ENCODE peak calls at places on chromosome 12, in four cellular contexts. R, M, U and N are unnamed samples.

GRCh38 chr12:13102481-13103195 is 829 bp downstream of the GSG1 start:
- DNase-seq in R (no peak), M (no peak), U (no peak), N (no peak)

GRCh38 chr12:4284306-4284705 is 10.7 kb downstream of the CCND2 start:
- DNase-seq in R (no peak), M (no peak), U (no peak), N (no peak)

GRCh38 chr12:53963434-53964314 is 9.0 kb downstream of the HOXC12 start:
- DNase-seq in R (no peak), M (no peak), U (no peak), N (no peak)

GRCh38 chr12:112007945-112008344 is 5.0 kb downstream of the TMEM116 start:
- DNase-seq in R (no peak), M (no peak), U (no peak), N (no peak)

GRCh38 chr12:95784286-95784685 is 6.3 kb downstream of the NTN4 start:
- DNase-seq in R (no peak), M (no peak), U (no peak), N (no peak)

GRCh38 chr12:2958432-2959193 is 584 bp upstream of the TEAD4 start:
- DNase-seq in R (peak), M (peak), U (no peak), N (no peak)

GRCh38 chr12:101277443-101277842 is 2.5 kb upstream of the UTP20 start:
- DNase-seq in R (no peak), M (no peak), U (no peak), N (no peak)

GRCh38 chr12:92094751-92095161 is 50.9 kb downstream of the BTG1 start:
- DNase-seq in R (no peak), M (no peak), U (no peak), N (no peak)

GRCh38 chr12:92506891-92507290 is 195.9 kb upstream of the PLEKHG7 start:
- DNase-seq in R (no peak), M (no peak), U (no peak), N (no peak)

GRCh38 chr12:66063976-66064375 is 66.6 kb downstream of the LLPH start:
- DNase-seq in R (no peak), M (no peak), U (no peak), N (no peak)

GRCh38 chr12:4307593-4308333 is 13.2 kb upstream of the TIGAR start:
- DNase-seq in R (peak), M (peak), U (peak), N (peak)

GRCh38 chr12:115541891-115542361 is 735.6 kb downstream of the MED13L start:
- DNase-seq in R (no peak), M (no peak), U (no peak), N (no peak)

GRCh38 chr12:34406228-34406995 is 384.1 kb downstream of the ALG10 start:
- DNase-seq in R (peak), M (no peak), U (no peak), N (peak)

GRCh38 chr12:94174576-94174975 is 26.2 kb downstream of the PLXNC1 start:
- DNase-seq in R (peak), M (no peak), U (peak), N (no peak)

GRCh38 chr12:67434653-67435375 is 165.7 kb downstream of the CAND1 start:
- DNase-seq in R (no peak), M (peak), U (peak), N (no peak)

GRCh38 chr12:14273911-14274306 is 91.6 kb upstream of the ATF7IP start:
- DNase-seq in R (no peak), M (no peak), U (no peak), N (no peak)

GRCh38 chr12:12585115-12585862 is 22.6 kb upstream of the DUSP16 start:
- DNase-seq in R (no peak), M (no peak), U (no peak), N (no peak)

GRCh38 chr12:113935459-113935858 is 30.7 kb downstream of the RBM19 start:
- DNase-seq in R (no peak), M (no peak), U (no peak), N (no peak)

GRCh38 chr12:57250956-57251355 is at the start of gene STAC3:
- DNase-seq in R (no peak), M (no peak), U (no peak), N (no peak)

GRCh38 chr12:127774828-127775227 is 492.1 kb upstream of the TMEM132C start:
- DNase-seq in R (no peak), M (no peak), U (no peak), N (no peak)

GRCh38 chr12:21940972-21941521 is at the start of gene ABCC9:
- DNase-seq in R (peak), M (no peak), U (peak), N (no peak)

GRCh38 chr12:120230326-120230973 is 29.5 kb upstream of the RPLP0 start:
- DNase-seq in R (peak), M (peak), U (peak), N (no peak)

GRCh38 chr12:51871918-51872688 is 15.8 kb upstream of the ANKRD33 start:
- DNase-seq in R (no peak), M (no peak), U (no peak), N (no peak)

GRCh38 chr12:13654456-13654855 is 326.9 kb downstream of the GRIN2B start:
- DNase-seq in R (no peak), M (no peak), U (no peak), N (no peak)

GRCh38 chr12:52903855-52904508 is 894 bp downstream of the KRT8 start:
- DNase-seq in R (peak), M (no peak), U (no peak), N (peak)

GRCh38 chr12:54049164-54049563 is 4.5 kb upstream of the HOXC4 start:
- DNase-seq in R (no peak), M (no peak), U (no peak), N (no peak)

GRCh38 chr12:59069481-59069880 is 149.2 kb upstream of the LRIG3 start:
- DNase-seq in R (no peak), M (no peak), U (no peak), N (no peak)

GRCh38 chr12:112183141-112183581 is 57.8 kb downstream of the TRAFD1 start:
- DNase-seq in R (no peak), M (no peak), U (no peak), N (peak)

GRCh38 chr12:2161478-2161877 is 108.7 kb downstream of the CACNA1C start:
- DNase-seq in R (peak), M (no peak), U (peak), N (no peak)

GRCh38 chr12:60106207-60106606 is 510.4 kb downstream of the SLC16A7 start:
- DNase-seq in R (no peak), M (peak), U (no peak), N (no peak)

GRCh38 chr12:3003593-3003992 is 44.4 kb downstream of the TEAD4 start:
- DNase-seq in R (no peak), M (no peak), U (no peak), N (no peak)

GRCh38 chr12:87813476-87814234 is 215.5 kb downstream of the C12orf50 start:
- DNase-seq in R (no peak), M (no peak), U (no peak), N (no peak)

GRCh38 chr12:24246921-24247320 is 297.5 kb upstream of the SOX5 start:
- DNase-seq in R (no peak), M (no peak), U (no peak), N (no peak)

GRCh38 chr12:105365231-105365630 is 34.7 kb downstream of the C12orf75 start:
- DNase-seq in R (no peak), M (no peak), U (no peak), N (no peak)

GRCh38 chr12:1481326-1481725 is 113.1 kb downstream of the FBXL14 start:
- DNase-seq in R (no peak), M (no peak), U (no peak), N (no peak)

GRCh38 chr12:52141306-52141705 is 50.5 kb downstream of the KRT80 start:
- DNase-seq in R (no peak), M (no peak), U (no peak), N (no peak)

GRCh38 chr12:48183876-48184548 is 568 bp downstream of the CCDC184 start:
- DNase-seq in R (no peak), M (no peak), U (no peak), N (peak)

GRCh38 chr12:49260831-49261363 is 4.0 kb upstream of the TUBA1C start:
- DNase-seq in R (no peak), M (no peak), U (no peak), N (no peak)
- TF ChIP-seq CTCF in R (no peak), M (no peak), U (no peak), N (no peak)

GRCh38 chr12:132145334-132145733 is 1.1 kb downstream of the NOC4L start:
- DNase-seq in R (no peak), M (no peak), U (no peak), N (no peak)

GRCh38 chr12:132143328-132144071 is 619 bp downstream of the DDX51 start:
- DNase-seq in R (no peak), M (no peak), U (no peak), N (no peak)

GRCh38 chr12:132142679-132143327 is 1.3 kb downstream of the DDX51 start:
- DNase-seq in R (no peak), M (no peak), U (no peak), N (no peak)

GRCh38 chr12:132146098-132146497 is 1.8 kb downstream of the NOC4L start:
- DNase-seq in R (no peak), M (no peak), U (no peak), N (no peak)

GRCh38 chr12:132144115-132145071 is at the start of the genes DDX51 and NOC4L:
- DNase-seq in R (peak), M (peak), U (peak), N (peak)
- TF ChIP-seq CTCF in R (no peak), M (no peak), U (peak), N (no peak)

GRCh38 chr12:81991868-81992267 is 232.7 kb upstream of the PPFIA2 start:
- DNase-seq in R (no peak), M (no peak), U (no peak), N (no peak)

GRCh38 chr12:81987351-81987750 is 228.2 kb upstream of the PPFIA2 start:
- DNase-seq in R (no peak), M (no peak), U (no peak), N (no peak)

GRCh38 chr12:81992461-81992860 is 233.3 kb upstream of the PPFIA2 start:
- DNase-seq in R (no peak), M (no peak), U (peak), N (no peak)
- TF ChIP-seq CTCF in R (peak), M (no peak), U (no peak), N (no peak)

DNA sequence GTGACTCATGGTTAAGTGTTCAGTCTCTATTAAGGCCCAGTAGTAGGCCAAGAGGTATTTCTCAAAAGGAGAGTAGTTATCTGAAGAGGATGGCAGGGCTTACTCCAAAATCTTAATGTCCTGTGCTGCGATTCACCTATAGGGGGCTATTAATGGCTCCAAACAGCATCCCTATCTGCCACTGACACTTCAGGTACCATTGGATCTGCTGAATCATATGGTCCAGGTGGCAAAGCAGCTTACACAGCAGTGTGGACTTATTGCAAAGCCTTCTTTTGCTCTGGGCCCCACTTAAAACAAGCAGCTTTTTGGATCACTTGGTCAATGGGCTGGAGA is 60.8 kb upstream of the ATP2B1 start:
- DNase-seq in R (no peak), M (no peak), U (no peak), N (no peak)
- TF ChIP-seq CTCF in R (no peak), M (no peak), U (no peak), N (no peak)

GRCh38 chr12:6912164-6912956 is 2.0 kb upstream of the ENO2 start:
- DNase-seq in R (no peak), M (no peak), U (no peak), N (no peak)

GRCh38 chr12:6915789-6916285 is 1.5 kb downstream of the ENO2 start:
- DNase-seq in R (no peak), M (no peak), U (no peak), N (no peak)

GRCh38 chr12:6915023-6915788 is 826 bp downstream of the ENO2 start:
- DNase-seq in R (peak), M (no peak), U (peak), N (peak)

GRCh38 chr12:6916426-6917200 is 2.2 kb downstream of the ENO2 start:
- DNase-seq in R (no peak), M (no peak), U (no peak), N (no peak)

GRCh38 chr12:6914246-6914947 is at the start of gene ENO2:
- DNase-seq in R (peak), M (no peak), U (peak), N (peak)
- TF ChIP-seq CTCF in R (no peak), M (no peak), U (no peak), N (no peak)